ENCODE peak calls at places on chromosome 14, in six cellular contexts. J, Y, G, R, L and I are unnamed samples.

GRCh38 chr14:23379331-23380196 is 2.7 kb downstream of the CMTM5 start:
- DNase-seq in J (peak; percentile 93), Y (peak; percentile 88), G (peak; percentile 56), R (peak; percentile 58), L (peak; percentile 58), I (no peak)

GRCh38 chr14:93042968-93043940 is 72.5 kb downstream of the ITPK1 start:
- DNase-seq in J (no peak), Y (peak; percentile 93), G (no peak), R (no peak), L (peak; percentile 53), I (no peak)

GRCh38 chr14:63257299-63257698 is 53.1 kb downstream of the RHOJ start:
- DNase-seq in J (no peak), Y (no peak), G (no peak), R (no peak), L (no peak), I (no peak)

GRCh38 chr14:24816011-24816928 is 182.3 kb upstream of the GZMB start:
- DNase-seq in J (no peak), Y (peak; percentile 47), G (no peak), R (no peak), L (no peak), I (no peak)

GRCh38 chr14:64421166-64421565 is 33.0 kb downstream of the MTHFD1 start:
- DNase-seq in J (no peak), Y (no peak), G (no peak), R (no peak), L (peak; percentile 33), I (no peak)

GRCh38 chr14:81132492-81132891 is 88.3 kb downstream of the GTF2A1 start:
- DNase-seq in J (no peak), Y (no peak), G (no peak), R (no peak), L (no peak), I (no peak)

GRCh38 chr14:76947078-76947837 is 81.2 kb downstream of the IRF2BPL start:
- DNase-seq in J (peak; percentile 96), Y (peak; percentile 94), G (peak; percentile 66), R (peak; percentile 68), L (peak; percentile 88), I (peak; percentile 95)

GRCh38 chr14:97306133-97306784 is 509.1 kb downstream of the VRK1 start:
- DNase-seq in J (no peak), Y (no peak), G (no peak), R (no peak), L (no peak), I (no peak)

GRCh38 chr14:103372552-103373304 is 12.5 kb upstream of the MARK3 start:
- DNase-seq in J (peak; percentile 64), Y (peak; percentile 30), G (no peak), R (no peak), L (peak; percentile 57), I (peak; percentile 37)

GRCh38 chr14:54312166-54312801 is 84.5 kb upstream of the CDKN3 start:
- DNase-seq in J (no peak), Y (no peak), G (no peak), R (no peak), L (peak; percentile 23), I (no peak)

GRCh38 chr14:89990623-89991275 is 35.0 kb downstream of the TDP1 start:
- DNase-seq in J (no peak), Y (no peak), G (no peak), R (no peak), L (no peak), I (no peak)

GRCh38 chr14:52951730-52952481 is 1.1 kb upstream of the FERMT2 start:
- DNase-seq in J (peak; percentile 60), Y (peak; percentile 43), G (peak; percentile 0), R (no peak), L (peak; percentile 44), I (peak; percentile 84)

GRCh38 chr14:103521438-103521961 is 1.1 kb downstream of the CKB start:
- DNase-seq in J (no peak), Y (peak; percentile 67), G (no peak), R (no peak), L (no peak), I (no peak)

GRCh38 chr14:101058571-101058970 is 155.0 kb upstream of the RTL1 start:
- DNase-seq in J (no peak), Y (no peak), G (no peak), R (no peak), L (no peak), I (no peak)

GRCh38 chr14:23352506-23353432 is at the start of gene SLC22A17:
- DNase-seq in J (peak; percentile 94), Y (peak; percentile 65), G (peak; percentile 46), R (peak; percentile 52), L (peak; percentile 69), I (peak; percentile 94)

GRCh38 chr14:71815110-71815509 is 117.1 kb upstream of the RGS6 start:
- DNase-seq in J (no peak), Y (no peak), G (no peak), R (no peak), L (no peak), I (no peak)

GRCh38 chr14:59116984-59117415 is 71.5 kb upstream of the DAAM1 start:
- DNase-seq in J (no peak), Y (no peak), G (no peak), R (no peak), L (no peak), I (no peak)

GRCh38 chr14:55893695-55894094 is 224.5 kb upstream of the PELI2 start:
- DNase-seq in J (no peak), Y (no peak), G (no peak), R (no peak), L (no peak), I (no peak)

GRCh38 chr14:101730626-101731186 is 30.8 kb upstream of the PPP2R5C start:
- DNase-seq in J (peak; percentile 1), Y (no peak), G (no peak), R (no peak), L (no peak), I (no peak)

GRCh38 chr14:74401504-74402241 is 24.3 kb downstream of the SYNDIG1L start:
- DNase-seq in J (peak; percentile 86), Y (peak; percentile 38), G (peak; percentile 71), R (peak; percentile 42), L (peak; percentile 33), I (no peak)

GRCh38 chr14:34943506-34943905 is 39.3 kb upstream of the SRP54 start:
- DNase-seq in J (no peak), Y (no peak), G (no peak), R (no peak), L (no peak), I (no peak)
- H3K27me3 ChIP-seq in J (no peaks in the 10 kb centered on the region), Y (no peaks in the 10 kb centered on the region), G (no peaks in the 10 kb centered on the region), R (no peaks in the 10 kb centered on the region), L (no peaks in the 10 kb centered on the region), I (no peaks in the 10 kb centered on the region)

DNA sequence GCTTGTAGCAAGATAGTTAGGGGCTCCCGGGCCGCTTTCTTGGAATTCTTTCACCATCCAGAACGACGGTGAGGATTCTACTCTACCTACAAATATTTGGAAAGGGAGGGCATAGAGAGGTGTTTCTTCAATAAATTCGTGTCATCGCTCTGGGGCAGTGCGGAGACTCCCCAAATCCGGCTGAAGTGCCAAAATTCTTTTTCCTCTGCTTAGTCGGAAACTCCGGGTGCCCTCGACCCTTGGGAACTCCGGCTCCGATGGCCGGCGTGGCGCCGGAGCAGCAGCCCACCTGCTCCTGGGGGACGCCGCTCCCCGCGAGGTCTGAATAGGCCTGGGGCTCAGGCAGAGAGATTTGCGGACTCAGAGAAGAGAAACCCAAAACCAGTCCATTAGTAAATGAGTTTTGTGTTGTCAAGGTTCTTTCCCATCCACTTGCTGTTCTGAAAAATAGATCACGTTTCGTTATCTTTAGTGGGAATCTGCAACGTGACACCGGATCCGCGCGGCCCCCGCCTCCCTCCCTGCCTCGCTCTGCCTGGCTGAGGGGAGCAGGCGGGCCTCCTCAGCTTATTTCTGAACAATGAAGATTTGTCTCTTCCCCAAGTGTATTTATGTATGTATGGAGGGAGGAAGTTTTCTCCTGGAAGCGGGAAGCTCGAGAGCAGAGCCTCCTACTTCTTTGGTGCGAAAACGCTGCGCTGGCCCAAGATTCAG is 3.6 kb upstream of the SIX1 start:
- DNase-seq in J (peak; percentile 60), Y (no peak), G (no peak), R (no peak), L (no peak), I (no peak)
- H3K27me3 ChIP-seq in J (peaks cover 99% of the 10 kb centered on the region), Y (peaks cover 99% of the 10 kb centered on the region), G (peaks cover 82% of the 10 kb centered on the region), R (peaks cover 93% of the 10 kb centered on the region), L (no peaks in the 10 kb centered on the region), I (peaks cover 100% of the 10 kb centered on the region)

GRCh38 chr14:65804752-65805473 is 392.4 kb downstream of the FUT8 start:
- DNase-seq in J (no peak), Y (no peak), G (no peak), R (no peak), L (no peak), I (no peak)
- H3K27me3 ChIP-seq in J (no peaks in the 10 kb centered on the region), Y (no peaks in the 10 kb centered on the region), G (no peaks in the 10 kb centered on the region), R (no peaks in the 10 kb centered on the region), L (peaks cover 6% of the 10 kb centered on the region), I (no peaks in the 10 kb centered on the region)

GRCh38 chr14:69579476-69579875 is 4.8 kb upstream of the CCDC177 start:
- DNase-seq in J (no peak), Y (no peak), G (no peak), R (no peak), L (no peak), I (no peak)
- H3K27me3 ChIP-seq in J (peaks cover 2% of the 10 kb centered on the region), Y (peaks cover 17% of the 10 kb centered on the region), G (peaks cover 8% of the 10 kb centered on the region), R (peaks cover 9% of the 10 kb centered on the region), L (peaks cover 5% of the 10 kb centered on the region), I (peaks cover 12% of the 10 kb centered on the region)

GRCh38 chr14:37583358-37584210 is 11.5 kb downstream of the FOXA1 start:
- DNase-seq in J (peak; percentile 80), Y (no peak), G (no peak), R (no peak), L (no peak), I (no peak)

GRCh38 chr14:37584211-37585100 is 10.6 kb downstream of the FOXA1 start:
- DNase-seq in J (peak; percentile 74), Y (peak; percentile 61), G (no peak), R (no peak), L (no peak), I (no peak)

GRCh38 chr14:37585101-37585479 is 10.0 kb downstream of the FOXA1 start:
- DNase-seq in J (peak; percentile 57), Y (peak; percentile 69), G (no peak), R (no peak), L (no peak), I (no peak)

GRCh38 chr14:37579250-37579649 is 15.8 kb downstream of the FOXA1 start:
- DNase-seq in J (peak; percentile 24), Y (no peak), G (no peak), R (no peak), L (no peak), I (no peak)

DNA sequence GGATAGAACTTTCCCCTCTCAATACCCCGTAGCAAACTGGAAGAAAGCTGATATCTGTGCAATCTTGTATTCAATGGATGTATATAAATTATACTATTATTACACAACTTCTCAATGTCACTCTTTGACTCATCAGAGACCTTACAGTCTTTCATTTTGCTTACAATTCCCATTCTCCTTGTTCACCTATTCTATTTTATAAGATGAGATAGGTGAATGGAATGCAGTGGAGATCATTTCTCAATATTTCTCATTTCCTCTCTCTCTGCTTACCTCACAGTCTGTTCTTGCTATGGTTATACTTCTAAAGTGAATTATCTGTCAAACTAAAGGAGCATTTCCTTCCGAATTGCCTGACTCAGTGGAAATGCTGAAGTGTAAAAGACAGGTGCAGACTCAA is 14.9 kb downstream of the FOXA1 start:
- DNase-seq in J (no peak), Y (no peak), G (no peak), R (no peak), L (no peak), I (no peak)
- H3K27me3 ChIP-seq in J (peaks cover 49% of the 10 kb centered on the region), Y (peaks cover 20% of the 10 kb centered on the region), G (no peaks in the 10 kb centered on the region), R (peaks cover 35% of the 10 kb centered on the region), L (peaks cover 19% of the 10 kb centered on the region), I (peaks cover 38% of the 10 kb centered on the region)

GRCh38 chr14:99839696-99840095 is 46.5 kb downstream of the EML1 start:
- DNase-seq in J (no peak), Y (no peak), G (no peak), R (no peak), L (no peak), I (no peak)
- H3K27me3 ChIP-seq in J (no peaks in the 10 kb centered on the region), Y (no peaks in the 10 kb centered on the region), G (peaks cover 8% of the 10 kb centered on the region), R (peaks cover 31% of the 10 kb centered on the region), L (no peaks in the 10 kb centered on the region), I (no peaks in the 10 kb centered on the region)

GRCh38 chr14:37588956-37589737 is 5.9 kb downstream of the FOXA1 start:
- DNase-seq in J (no peak), Y (no peak), G (no peak), R (no peak), L (no peak), I (no peak)
- H3K27me3 ChIP-seq in J (peaks cover 99% of the 10 kb centered on the region), Y (peaks cover 70% of the 10 kb centered on the region), G (peaks cover 14% of the 10 kb centered on the region), R (peaks cover 92% of the 10 kb centered on the region), L (peaks cover 47% of the 10 kb centered on the region), I (peaks cover 100% of the 10 kb centered on the region)